ENCODE peak calls at places on chromosomes 3 and 15, in ten cellular contexts. M, V, E, N, S, Z, A, W, F and X are unnamed samples.
A peak's percentile ranks its signal among the peaks of the same experiment; 100 is the strongest.

GRCh38 chr3:187016639-187017345 is 86.5 kb downstream of the ST6GAL1 start:
- DNase-seq in M (peak; percentile 39), V (no peak), E (no peak), N (peak; percentile 72), S (peak; percentile 9), Z (no peak), A (peak; percentile 32), W (no peak), F (no peak), X (no peak)

GRCh38 chr3:127420825-127421224 is 133.0 kb upstream of the PRR20G start:
- DNase-seq in M (no peak), V (no peak), E (no peak), N (no peak), S (no peak), Z (no peak), A (no peak), W (no peak), F (no peak), X (no peak)

GRCh38 chr15:42213481-42213880 is 5.4 kb upstream of the VPS39 start:
- DNase-seq in M (no peak), V (no peak), E (no peak), N (no peak), S (no peak), Z (no peak), A (no peak), W (no peak), F (no peak), X (no peak)

GRCh38 chr3:51796859-51797258 is 17.8 kb upstream of the IQCF6 start:
- DNase-seq in M (no peak), V (no peak), E (no peak), N (no peak), S (peak; percentile 17), Z (no peak), A (no peak), W (no peak), F (no peak), X (no peak)

GRCh38 chr15:65856821-65857455 is 12.4 kb upstream of the RAB11A start:
- DNase-seq in M (peak; percentile 63), V (no peak), E (peak; percentile 82), N (peak; percentile 30), S (peak; percentile 71), Z (peak; percentile 47), A (no peak), W (peak; percentile 68), F (peak; percentile 76), X (peak; percentile 84)

GRCh38 chr3:31661286-31661685 is 128.6 kb downstream of the STT3B start:
- DNase-seq in M (no peak), V (no peak), E (no peak), N (no peak), S (no peak), Z (no peak), A (no peak), W (no peak), F (no peak), X (no peak)

GRCh38 chr15:100759116-100759515 is 120.5 kb upstream of the ALDH1A3 start:
- DNase-seq in M (peak; percentile 36), V (no peak), E (no peak), N (peak; percentile 79), S (no peak), Z (no peak), A (peak; percentile 49), W (no peak), F (no peak), X (no peak)

GRCh38 chr3:122415762-122416654 is at the start of gene WDR5B:
- DNase-seq in M (peak; percentile 98), V (no peak), E (peak; percentile 99), N (peak; percentile 74), S (peak; percentile 99), Z (peak; percentile 97), A (peak; percentile 92), W (peak; percentile 97), F (peak; percentile 98), X (peak; percentile 99)

GRCh38 chr15:89723031-89723430 is 28.0 kb downstream of the MESP1 start:
- DNase-seq in M (no peak), V (no peak), E (no peak), N (no peak), S (no peak), Z (no peak), A (no peak), W (no peak), F (no peak), X (no peak)